ENCODE peak calls at places on chromosomes 3 and 15, in five cellular contexts. V is glutamatergic neuron, R is T-helper 17 cell, W is EL, A is cardiac muscle cell. X is an unnamed sample.

GRCh38 chr15:72203507-72203837 is 5.9 kb upstream of the GRAMD2A start:
- DNase-seq in V (no peak), R (no peak), W (peak; percentile 88), A (no peak), X (peak; percentile 76)

GRCh38 chr15:69744421-69745162 is 292.0 kb downstream of the RPLP1 start:
- DNase-seq in V (no peak), R (no peak), W (no peak), A (no peak), X (no peak)

GRCh38 chr3:132210476-132211346 is 106.5 kb upstream of the ACP3 start:
- DNase-seq in V (peak; percentile 48), R (no peak), W (no peak), A (peak; percentile 36), X (no peak)

GRCh38 chr3:180267202-180267843 is 230.6 kb upstream of the PEX5L start:
- DNase-seq in V (no peak), R (no peak), W (peak; percentile 9), A (no peak), X (no peak)

GRCh38 chr3:153051427-153052095 is 110.5 kb upstream of the RAP2B start:
- DNase-seq in V (no peak), R (no peak), W (peak; percentile 82), A (no peak), X (peak; percentile 73)

GRCh38 chr15:44264148-44264547 is 24.4 kb upstream of the GOLM2 start:
- DNase-seq in V (no peak), R (no peak), W (no peak), A (no peak), X (no peak)

GRCh38 chr15:75589071-75589470 is 10.0 kb upstream of the PTPN9 start:
- DNase-seq in V (no peak), R (no peak), W (no peak), A (no peak), X (no peak)

GRCh38 chr3:13346481-13347389 is 73.4 kb downstream of the NUP210 start:
- DNase-seq in V (no peak), R (peak; percentile 54), W (no peak), A (peak; percentile 56), X (no peak)

GRCh38 chr3:71152892-71153265 is 430.6 kb downstream of the FOXP1 start:
- DNase-seq in V (no peak), R (no peak), W (no peak), A (no peak), X (no peak)

GRCh38 chr15:51907136-51907862 is 64.3 kb downstream of the LEO1 start:
- DNase-seq in V (no peak), R (no peak), W (peak; percentile 45), A (no peak), X (no peak)

GRCh38 chr15:86201313-86202008 is 121.8 kb downstream of the AGBL1 start:
- DNase-seq in V (no peak), R (no peak), W (no peak), A (no peak), X (no peak)

GRCh38 chr3:46844397-46844796 is 18.8 kb downstream of the MYL3 start:
- DNase-seq in V (no peak), R (no peak), W (no peak), A (no peak), X (no peak)

GRCh38 chr3:32399030-32399620 is 7.5 kb downstream of the CMTM7 start:
- DNase-seq in V (no peak), R (peak; percentile 35), W (peak; percentile 59), A (peak; percentile 68), X (peak; percentile 29)

GRCh38 chr3:42314411-42314810 is 48.4 kb upstream of the CCK start:
- DNase-seq in V (no peak), R (no peak), W (no peak), A (no peak), X (no peak)

X was measured in pulmonary artery endothelial cell.